ENCODE peak calls at places on chromosomes 3 and 15, in four cellular contexts. One of them, this sample, is unnamed.

GRCh38 chr3:160804762-160805161 is 48.7 kb downstream of the PPM1L start:
- DNase-seq in hippocampal formation: no peak
- DNase-seq in natural killer cell treated with Interleukin-12 subunit alpha and Interleukin-12 subunit beta and Interleukin-15 and Interleukin-18, amount 100 ng/mL, for 72 hours: no peak
- DNase-seq in activated CD8-positive, alpha-beta memory T cell treated with anti-CD3 and anti-CD28 coated beads for 4 hours: no peak
- DNase-seq in this sample: no peak

GRCh38 chr3:172096881-172097420 is 57.6 kb downstream of the FNDC3B start:
- DNase-seq in hippocampal formation: no peak
- DNase-seq in natural killer cell treated with Interleukin-12 subunit alpha and Interleukin-12 subunit beta and Interleukin-15 and Interleukin-18, amount 100 ng/mL, for 72 hours: no peak
- DNase-seq in activated CD8-positive, alpha-beta memory T cell treated with anti-CD3 and anti-CD28 coated beads for 4 hours: no peak
- DNase-seq in this sample: no peak

GRCh38 chr15:40285151-40285898 is 2.5 kb upstream of the ANKRD63 start:
- DNase-seq in hippocampal formation: no peak
- DNase-seq in natural killer cell treated with Interleukin-12 subunit alpha and Interleukin-12 subunit beta and Interleukin-15 and Interleukin-18, amount 100 ng/mL, for 72 hours: no peak
- DNase-seq in activated CD8-positive, alpha-beta memory T cell treated with anti-CD3 and anti-CD28 coated beads for 4 hours: no peak
- DNase-seq in this sample: no peak

GRCh38 chr15:76501726-76502125 is 165.2 kb downstream of the ISL2 start:
- DNase-seq in hippocampal formation: no peak
- DNase-seq in natural killer cell treated with Interleukin-12 subunit alpha and Interleukin-12 subunit beta and Interleukin-15 and Interleukin-18, amount 100 ng/mL, for 72 hours: no peak
- DNase-seq in activated CD8-positive, alpha-beta memory T cell treated with anti-CD3 and anti-CD28 coated beads for 4 hours: no peak
- DNase-seq in this sample: no peak

GRCh38 chr15:91208366-91208765 is 108.3 kb downstream of the SV2B start:
- DNase-seq in hippocampal formation: no peak
- DNase-seq in natural killer cell treated with Interleukin-12 subunit alpha and Interleukin-12 subunit beta and Interleukin-15 and Interleukin-18, amount 100 ng/mL, for 72 hours: no peak
- DNase-seq in activated CD8-positive, alpha-beta memory T cell treated with anti-CD3 and anti-CD28 coated beads for 4 hours: no peak
- DNase-seq in this sample: no peak

GRCh38 chr3:173513123-173513522 is 115.6 kb downstream of the NLGN1 start:
- DNase-seq in hippocampal formation: no peak
- DNase-seq in natural killer cell treated with Interleukin-12 subunit alpha and Interleukin-12 subunit beta and Interleukin-15 and Interleukin-18, amount 100 ng/mL, for 72 hours: no peak
- DNase-seq in activated CD8-positive, alpha-beta memory T cell treated with anti-CD3 and anti-CD28 coated beads for 4 hours: no peak
- DNase-seq in this sample: no peak

GRCh38 chr15:50256188-50257041 is 9.1 kb downstream of the HDC start:
- DNase-seq in hippocampal formation: no peak
- DNase-seq in natural killer cell treated with Interleukin-12 subunit alpha and Interleukin-12 subunit beta and Interleukin-15 and Interleukin-18, amount 100 ng/mL, for 72 hours: no peak
- DNase-seq in activated CD8-positive, alpha-beta memory T cell treated with anti-CD3 and anti-CD28 coated beads for 4 hours: no peak
- DNase-seq in this sample: no peak

GRCh38 chr3:47250309-47251060 is 32.1 kb downstream of the KIF9 start:
- DNase-seq in hippocampal formation: peak
- DNase-seq in natural killer cell treated with Interleukin-12 subunit alpha and Interleukin-12 subunit beta and Interleukin-15 and Interleukin-18, amount 100 ng/mL, for 72 hours: no peak
- DNase-seq in activated CD8-positive, alpha-beta memory T cell treated with anti-CD3 and anti-CD28 coated beads for 4 hours: no peak
- DNase-seq in this sample: no peak

GRCh38 chr3:74693216-74693615 is 78.8 kb upstream of the CNTN3 start:
- DNase-seq in hippocampal formation: no peak
- DNase-seq in natural killer cell treated with Interleukin-12 subunit alpha and Interleukin-12 subunit beta and Interleukin-15 and Interleukin-18, amount 100 ng/mL, for 72 hours: no peak
- DNase-seq in activated CD8-positive, alpha-beta memory T cell treated with anti-CD3 and anti-CD28 coated beads for 4 hours: no peak
- DNase-seq in this sample: no peak

GRCh38 chr15:48470096-48470495 is 138.9 kb downstream of the DUT start:
- DNase-seq in hippocampal formation: no peak
- DNase-seq in natural killer cell treated with Interleukin-12 subunit alpha and Interleukin-12 subunit beta and Interleukin-15 and Interleukin-18, amount 100 ng/mL, for 72 hours: no peak
- DNase-seq in activated CD8-positive, alpha-beta memory T cell treated with anti-CD3 and anti-CD28 coated beads for 4 hours: no peak
- DNase-seq in this sample: no peak

GRCh38 chr3:33602829-33603228 is 115.2 kb downstream of the CLASP2 start:
- DNase-seq in hippocampal formation: no peak
- DNase-seq in natural killer cell treated with Interleukin-12 subunit alpha and Interleukin-12 subunit beta and Interleukin-15 and Interleukin-18, amount 100 ng/mL, for 72 hours: no peak
- DNase-seq in activated CD8-positive, alpha-beta memory T cell treated with anti-CD3 and anti-CD28 coated beads for 4 hours: no peak
- DNase-seq in this sample: no peak

GRCh38 chr3:143037867-143038266 is 36.5 kb downstream of the U2SURP start:
- DNase-seq in hippocampal formation: no peak
- DNase-seq in natural killer cell treated with Interleukin-12 subunit alpha and Interleukin-12 subunit beta and Interleukin-15 and Interleukin-18, amount 100 ng/mL, for 72 hours: no peak
- DNase-seq in activated CD8-positive, alpha-beta memory T cell treated with anti-CD3 and anti-CD28 coated beads for 4 hours: no peak
- DNase-seq in this sample: no peak

GRCh38 chr3:12798559-12799179 is 2.2 kb downstream of the CAND2 start:
- DNase-seq in hippocampal formation: no peak
- DNase-seq in natural killer cell treated with Interleukin-12 subunit alpha and Interleukin-12 subunit beta and Interleukin-15 and Interleukin-18, amount 100 ng/mL, for 72 hours: no peak
- DNase-seq in activated CD8-positive, alpha-beta memory T cell treated with anti-CD3 and anti-CD28 coated beads for 4 hours: no peak
- DNase-seq in this sample: no peak

GRCh38 chr3:72517804-72518442 is 330.3 kb downstream of the SHQ1 start:
- DNase-seq in hippocampal formation: no peak
- DNase-seq in natural killer cell treated with Interleukin-12 subunit alpha and Interleukin-12 subunit beta and Interleukin-15 and Interleukin-18, amount 100 ng/mL, for 72 hours: no peak
- DNase-seq in activated CD8-positive, alpha-beta memory T cell treated with anti-CD3 and anti-CD28 coated beads for 4 hours: no peak
- DNase-seq in this sample: no peak

GRCh38 chr3:120907659-120908029 is 361 bp upstream of the STXBP5L start:
- DNase-seq in hippocampal formation: no peak
- DNase-seq in natural killer cell treated with Interleukin-12 subunit alpha and Interleukin-12 subunit beta and Interleukin-15 and Interleukin-18, amount 100 ng/mL, for 72 hours: no peak
- DNase-seq in activated CD8-positive, alpha-beta memory T cell treated with anti-CD3 and anti-CD28 coated beads for 4 hours: no peak
- DNase-seq in this sample: no peak

GRCh38 chr15:57218826-57219576 is 157.3 kb upstream of the CGNL1 start:
- DNase-seq in hippocampal formation: no peak
- DNase-seq in natural killer cell treated with Interleukin-12 subunit alpha and Interleukin-12 subunit beta and Interleukin-15 and Interleukin-18, amount 100 ng/mL, for 72 hours: no peak
- DNase-seq in activated CD8-positive, alpha-beta memory T cell treated with anti-CD3 and anti-CD28 coated beads for 4 hours: no peak
- DNase-seq in this sample: no peak

GRCh38 chr3:101687142-101687931 is 819 bp upstream of the RPL24 start:
- DNase-seq in hippocampal formation: no peak
- DNase-seq in natural killer cell treated with Interleukin-12 subunit alpha and Interleukin-12 subunit beta and Interleukin-15 and Interleukin-18, amount 100 ng/mL, for 72 hours: no peak
- DNase-seq in activated CD8-positive, alpha-beta memory T cell treated with anti-CD3 and anti-CD28 coated beads for 4 hours: no peak
- DNase-seq in this sample: no peak

GRCh38 chr15:45401665-45402161 is 23.4 kb upstream of the GATM start:
- DNase-seq in hippocampal formation: no peak
- DNase-seq in natural killer cell treated with Interleukin-12 subunit alpha and Interleukin-12 subunit beta and Interleukin-15 and Interleukin-18, amount 100 ng/mL, for 72 hours: no peak
- DNase-seq in activated CD8-positive, alpha-beta memory T cell treated with anti-CD3 and anti-CD28 coated beads for 4 hours: no peak
- DNase-seq in this sample: no peak

GRCh38 chr3:186785517-186786018 is 2.2 kb downstream of the EIF4A2 start:
- DNase-seq in hippocampal formation: no peak
- DNase-seq in natural killer cell treated with Interleukin-12 subunit alpha and Interleukin-12 subunit beta and Interleukin-15 and Interleukin-18, amount 100 ng/mL, for 72 hours: no peak
- DNase-seq in activated CD8-positive, alpha-beta memory T cell treated with anti-CD3 and anti-CD28 coated beads for 4 hours: no peak
- DNase-seq in this sample: no peak

GRCh38 chr3:58998476-58999117 is 51.2 kb downstream of the CFAP20DC start:
- DNase-seq in hippocampal formation: no peak
- DNase-seq in natural killer cell treated with Interleukin-12 subunit alpha and Interleukin-12 subunit beta and Interleukin-15 and Interleukin-18, amount 100 ng/mL, for 72 hours: no peak
- DNase-seq in activated CD8-positive, alpha-beta memory T cell treated with anti-CD3 and anti-CD28 coated beads for 4 hours: no peak
- DNase-seq in this sample: no peak

GRCh38 chr3:188348445-188349244 is 194.7 kb downstream of the LPP start:
- DNase-seq in hippocampal formation: no peak
- DNase-seq in natural killer cell treated with Interleukin-12 subunit alpha and Interleukin-12 subunit beta and Interleukin-15 and Interleukin-18, amount 100 ng/mL, for 72 hours: no peak
- DNase-seq in activated CD8-positive, alpha-beta memory T cell treated with anti-CD3 and anti-CD28 coated beads for 4 hours: no peak
- DNase-seq in this sample: no peak